ENCODE peak calls at places on chromosomes 6 and 20, in six cellular contexts. Q is lower lobe of right lung, D is psoas muscle, G is IMR-90, A is transverse colon, B is pancreas. O is an unnamed sample. For H3K9me3, H3K4me1 and H3K27me3, the result is how much of the 10 kb centered on the place peaks cover.

GRCh38 chr6:147947521-147947920 is 395.1 kb upstream of the SASH1 start:
- DNase-seq in D (no peak), G (peak), A (no peak), Q (no peak), B (no peak), O (no peak)

GRCh38 chr6:166633732-166634535 is 6.9 kb upstream of the RPS6KA2 start:
- DNase-seq in D (peak), G (peak), A (no peak), Q (peak), B (no peak), O (peak)

GRCh38 chr6:80143312-80143960 is 37.0 kb downstream of the BCKDHB start:
- DNase-seq in G (peak), Q (peak), B (no peak), A (peak), D (peak), O (no peak)

GRCh38 chr6:114366899-114367298 is 24.1 kb upstream of the HS3ST5 start:
- DNase-seq in G (no peak), D (no peak), A (no peak), Q (no peak), B (no peak), O (no peak)

GRCh38 chr6:151627689-151628444 is 134.1 kb downstream of the CCDC170 start:
- DNase-seq in B (no peak), A (no peak), G (no peak), Q (no peak), D (no peak), O (no peak)

GRCh38 chr6:166405416-166405815 is 22.7 kb upstream of the MPC1 start:
- DNase-seq in G (no peak), Q (no peak), B (no peak), D (no peak), A (no peak), O (no peak)

GRCh38 chr6:141313986-141314385 is 818.7 kb upstream of the GJE1 start:
- DNase-seq in A (no peak), Q (no peak), D (no peak), G (no peak), B (no peak), O (no peak)

GRCh38 chr20:7520361-7520760 is 419.9 kb downstream of the HAO1 start:
- DNase-seq in G (no peak), Q (no peak), A (no peak), D (no peak), B (no peak), O (no peak)

GRCh38 chr20:44835661-44836221 is 25.4 kb upstream of the RIMS4 start:
- DNase-seq in Q (no peak), A (no peak), B (no peak), D (no peak), G (no peak), O (no peak)

GRCh38 chr6:168428863-168429262 is 12.1 kb upstream of the SMOC2 start:
- DNase-seq in Q (no peak), A (no peak), B (no peak), G (no peak), D (no peak), O (no peak)

GRCh38 chr6:110777636-110778035 is 37.6 kb downstream of the CDK19 start:
- DNase-seq in B (no peak), A (no peak), G (no peak), Q (no peak), D (no peak), O (no peak)

GRCh38 chr6:169048806-169049205 is 204.8 kb downstream of the THBS2 start:
- DNase-seq in D (no peak), B (no peak), Q (no peak), A (no peak), G (no peak), O (no peak)

GRCh38 chr20:43991264-43991663 is 76.6 kb downstream of the TOX2 start:
- DNase-seq in G (no peak), D (no peak), A (no peak), Q (no peak), B (no peak), O (no peak)

GRCh38 chr6:52000064-52000463 is 87.3 kb downstream of the PKHD1 start:
- DNase-seq in G (no peak), D (no peak), Q (no peak), A (no peak), B (no peak), O (no peak)

GRCh38 chr6:156533860-156534580 is 243.2 kb upstream of the ARID1B start:
- DNase-seq in G (no peak), A (no peak), Q (no peak), D (no peak), B (no peak), O (no peak)

GRCh38 chr20:31643522-31643921 is 5.8 kb downstream of the COX4I2 start:
- DNase-seq in B (no peak), Q (no peak), A (no peak), D (no peak), G (no peak), O (no peak)

DNA sequence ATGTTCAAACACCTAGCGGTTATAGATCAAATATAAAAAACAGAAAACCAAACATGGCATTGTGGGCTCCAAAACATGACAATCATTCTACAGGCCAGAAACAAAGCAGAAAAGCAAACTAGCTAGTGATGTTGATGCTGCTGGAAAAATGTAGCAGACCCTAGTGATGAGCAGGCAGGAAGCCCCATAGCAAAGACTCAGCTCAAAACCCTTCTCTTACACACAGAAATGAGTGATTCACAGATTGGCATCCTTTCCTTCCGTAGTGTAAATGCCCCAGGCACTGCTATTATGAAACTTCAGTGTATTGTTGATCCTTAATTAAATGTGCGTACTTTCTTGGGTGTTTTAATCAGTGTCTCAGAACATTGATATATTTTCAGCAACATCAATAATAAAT is 425.1 kb downstream of the UTRN start:
- DNase-seq in D (no peak), A (no peak), B (no peak), G (peak), Q (no peak), O (no peak)
- H3K9me3 ChIP-seq in D (under half), A (under half), B (under half), G (under half), Q (under half), O (under half)

GRCh38 chr6:36136551-36136950 is 6.2 kb downstream of the MAPK13 start:
- DNase-seq in G (no peak), D (no peak), A (no peak), Q (no peak), B (no peak), O (no peak)

GRCh38 chr6:36138667-36139066 is 8.4 kb downstream of the MAPK13 start:
- DNase-seq in Q (no peak), B (no peak), A (no peak), G (no peak), D (no peak), O (no peak)

GRCh38 chr6:36133912-36134311 is 3.6 kb downstream of the MAPK13 start:
- DNase-seq in B (no peak), G (no peak), A (no peak), Q (no peak), D (no peak), O (no peak)

GRCh38 chr6:36135053-36135731 is 4.9 kb downstream of the MAPK13 start:
- DNase-seq in G (no peak), A (no peak), D (no peak), Q (no peak), B (no peak), O (no peak)

GRCh38 chr6:36136034-36136433 is 5.7 kb downstream of the MAPK13 start:
- DNase-seq in B (no peak), A (no peak), D (no peak), G (no peak), Q (no peak), O (no peak)
- H3K4me1 ChIP-seq in B (under half), A (under half), D (under half), G (under half), Q (under half), O (under half)

GRCh38 chr20:50445367-50446151 is 64.6 kb upstream of the PTPN1 start:
- DNase-seq in A (no peak), D (no peak), Q (no peak), G (no peak), B (no peak), O (no peak)
- H3K27me3 ChIP-seq in A (under half), D (under half), Q (under half), G (under half), B (under half), O (under half)

DNA sequence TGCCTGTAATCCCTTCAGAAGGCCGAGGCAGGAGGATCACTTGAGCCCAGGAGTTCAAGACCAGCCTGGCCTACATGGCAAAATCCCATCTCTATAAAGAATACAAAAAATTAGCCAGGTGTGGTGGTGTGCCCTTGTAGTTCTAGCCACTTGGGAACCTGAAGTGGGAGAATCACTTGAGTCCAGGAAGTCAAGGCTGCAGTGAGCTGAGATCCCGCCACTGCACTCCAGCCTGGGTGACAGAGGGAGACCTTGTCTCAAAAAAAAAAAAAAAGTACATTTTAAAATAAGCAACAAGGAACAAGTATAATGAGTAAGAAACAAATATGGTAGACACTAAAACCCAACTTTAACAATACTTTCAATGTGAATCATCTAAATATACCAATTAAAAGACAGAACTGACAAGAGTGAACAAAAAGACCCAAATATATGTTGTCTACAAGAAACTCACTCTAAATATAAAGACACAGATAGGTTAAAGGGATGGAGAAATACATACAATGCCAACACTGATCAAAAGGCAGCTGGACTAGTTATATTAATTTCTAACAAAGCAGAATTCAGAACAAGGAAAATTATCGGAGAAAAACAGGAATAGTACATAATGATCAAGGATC is 37.7 kb downstream of the RANBP9 start:
- DNase-seq in Q (no peak), B (no peak), A (no peak), G (no peak), D (no peak), O (no peak)
- H3K9me3 ChIP-seq in Q (under half), B (under half), A (under half), G (under half), D (under half), O (under half)

GRCh38 chr20:54102543-54102942 is 32.1 kb upstream of the BCAS1 start:
- DNase-seq in A (no peak), B (no peak), Q (no peak), G (no peak), D (no peak), O (no peak)
- H3K4me1 ChIP-seq in A (under half), B (under half), Q (under half), G (under half), D (under half), O (under half)

GRCh38 chr6:71391126-71391525 is 102.5 kb downstream of the OGFRL1 start:
- DNase-seq in A (no peak), G (no peak), B (no peak), D (no peak), Q (no peak), O (no peak)
- H3K27me3 ChIP-seq in A (under half), G (under half), B (under half), D (under half), Q (under half), O (under half)

O was measured in upper lobe of right lung.